ENCODE peak calls at places on chromosomes 7 and 10, in four cellular contexts. V is OCI-LY7; K is CD8-positive, alpha-beta T cell; X is pancreas. T is an unnamed sample. For H3K4me1, the result is how much of the 10 kb centered on the place peaks cover.

GRCh38 chr10:37872283-37872682 is 14.9 kb upstream of the ZNF248 start:
- DNase-seq in V (no peak), K (no peak), X (no peak), T (no peak)

GRCh38 chr10:79335470-79336235 is 11.6 kb upstream of the PPIF start:
- DNase-seq in V (no peak), K (no peak), X (peak), T (no peak)

GRCh38 chr10:69803809-69804208 is 2.1 kb downstream of the COL13A1 start:
- DNase-seq in V (no peak), K (no peak), X (no peak), T (no peak)

GRCh38 chr10:124732931-124733536 is 11.1 kb downstream of the FAM53B start:
- DNase-seq in V (no peak), K (no peak), X (no peak), T (no peak)

GRCh38 chr7:8356071-8356470 is 77.3 kb upstream of the NXPH1 start:
- DNase-seq in V (no peak), K (no peak), X (no peak), T (no peak)

GRCh38 chr10:7872041-7872442 is 53.7 kb downstream of the TAF3 start:
- DNase-seq in V (peak), K (no peak), X (no peak), T (no peak)

GRCh38 chr7:77940647-77941046 is 142.1 kb downstream of the PHTF2 start:
- DNase-seq in V (peak), K (no peak), X (no peak), T (peak)

GRCh38 chr7:116628971-116629586 is 42.9 kb upstream of the MET start:
- DNase-seq in V (no peak), K (no peak), X (peak), T (peak)

GRCh38 chr10:74056081-74056818 is 58.3 kb downstream of the VCL start:
- DNase-seq in V (no peak), K (no peak), X (no peak), T (no peak)

GRCh38 chr10:97584060-97584797 is at the start of gene HOGA1:
- DNase-seq in V (no peak), K (no peak), X (peak), T (peak)

GRCh38 chr10:51386248-51386885 is 312.1 kb downstream of the PRKG1 start:
- DNase-seq in V (no peak), K (no peak), X (no peak), T (no peak)

GRCh38 chr10:18607979-18608378 is 43.4 kb downstream of the NSUN6 start:
- DNase-seq in V (no peak), K (no peak), X (no peak), T (no peak)

GRCh38 chr10:96570983-96571964 is 15.5 kb downstream of the TM9SF3 start:
- DNase-seq in V (no peak), K (no peak), X (no peak), T (no peak)

GRCh38 chr10:128884061-128884425 is 583.0 kb upstream of the MGMT start:
- DNase-seq in V (no peak), K (no peak), X (no peak), T (no peak)

GRCh38 chr10:102119417-102120141 is 589 bp downstream of the LDB1 start:
- DNase-seq in V (peak), K (peak), X (peak), T (peak)

GRCh38 chr10:110842305-110842952 is 29.3 kb upstream of the PDCD4 start:
- DNase-seq in V (peak), K (no peak), X (no peak), T (no peak)

GRCh38 chr7:72467237-72467636 is 55.1 kb upstream of the CALN1 start:
- DNase-seq in V (no peak), K (no peak), X (peak), T (no peak)

GRCh38 chr7:1087952-1088920 is at the start of gene GPER1:
- DNase-seq in V (peak), K (no peak), X (peak), T (peak)

GRCh38 chr10:75220258-75220657 is 9.7 kb downstream of the VDAC2 start:
- DNase-seq in V (no peak), K (no peak), X (no peak), T (no peak)
- H3K4me1 ChIP-seq in V (under half), K (under half), X (under half), T (half or more)

GRCh38 chr10:16942361-16943078 is 125.3 kb upstream of the RSU1 start:
- DNase-seq in V (no peak), K (no peak), X (no peak), T (no peak)

GRCh38 chr10:16944961-16945360 is 127.7 kb upstream of the RSU1 start:
- DNase-seq in V (no peak), K (no peak), X (no peak), T (no peak)

GRCh38 chr10:16945566-16945965 is 128.3 kb upstream of the RSU1 start:
- DNase-seq in V (no peak), K (no peak), X (no peak), T (no peak)

GRCh38 chr10:16943301-16944080 is 126.3 kb upstream of the RSU1 start:
- DNase-seq in V (no peak), K (no peak), X (no peak), T (no peak)

DNA sequence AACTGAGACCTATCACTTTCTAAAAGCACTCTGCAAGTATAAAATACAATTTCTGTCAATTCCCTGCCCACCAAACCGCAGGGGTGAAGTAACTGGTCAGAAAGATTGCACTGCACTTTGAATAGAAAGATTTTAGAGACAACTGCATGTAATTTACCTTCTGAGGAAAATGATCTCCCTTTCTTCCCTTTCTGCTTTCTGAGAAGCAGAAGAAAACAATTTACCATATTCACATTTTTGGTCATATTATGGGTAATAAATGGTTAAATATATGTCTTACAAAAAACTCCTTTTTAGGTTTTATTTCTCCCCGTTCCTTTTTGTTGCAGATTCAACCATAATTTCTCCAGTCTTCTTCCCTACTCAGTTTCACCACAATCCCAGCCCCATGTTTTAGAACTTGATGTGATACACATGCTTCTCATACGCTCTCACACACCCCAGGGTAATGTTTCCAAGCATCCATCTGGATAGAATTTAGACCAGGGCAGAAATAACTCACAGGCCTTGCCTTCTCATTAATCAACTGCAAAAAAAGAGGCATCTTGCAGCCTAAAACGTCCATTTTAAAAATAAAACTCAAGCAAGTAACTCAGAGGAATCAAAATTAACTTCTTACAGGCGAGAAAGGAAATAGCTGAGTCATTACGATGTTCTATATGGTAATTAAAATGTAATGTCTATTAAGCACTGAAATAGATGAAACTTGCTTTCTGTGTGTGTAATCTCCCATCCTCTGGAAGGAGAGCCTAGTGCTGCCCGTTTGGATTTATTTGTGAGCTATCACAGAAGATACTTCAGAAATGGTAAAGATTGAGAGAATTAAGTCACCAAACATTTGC is 127.1 kb upstream of the RSU1 start:
- DNase-seq in V (no peak), K (no peak), X (no peak), T (no peak)
- H3K27ac ChIP-seq in V (no peak), K (no peak), X (no peak), T (peak)

GRCh38 chr7:92691578-92691977 is 101.4 kb upstream of the FAM133B start:
- DNase-seq in V (peak), K (no peak), X (no peak), T (no peak)
- TF ChIP-seq CTCF in V (peak), K (peak), X (no peak), T (peak)

GRCh38 chr7:131499801-131500200 is 56.6 kb downstream of the PODXL start:
- DNase-seq in V (no peak), K (no peak), X (no peak), T (no peak)
- H3K4me1 ChIP-seq in V (under half), K (under half), X (under half), T (under half)

DNA sequence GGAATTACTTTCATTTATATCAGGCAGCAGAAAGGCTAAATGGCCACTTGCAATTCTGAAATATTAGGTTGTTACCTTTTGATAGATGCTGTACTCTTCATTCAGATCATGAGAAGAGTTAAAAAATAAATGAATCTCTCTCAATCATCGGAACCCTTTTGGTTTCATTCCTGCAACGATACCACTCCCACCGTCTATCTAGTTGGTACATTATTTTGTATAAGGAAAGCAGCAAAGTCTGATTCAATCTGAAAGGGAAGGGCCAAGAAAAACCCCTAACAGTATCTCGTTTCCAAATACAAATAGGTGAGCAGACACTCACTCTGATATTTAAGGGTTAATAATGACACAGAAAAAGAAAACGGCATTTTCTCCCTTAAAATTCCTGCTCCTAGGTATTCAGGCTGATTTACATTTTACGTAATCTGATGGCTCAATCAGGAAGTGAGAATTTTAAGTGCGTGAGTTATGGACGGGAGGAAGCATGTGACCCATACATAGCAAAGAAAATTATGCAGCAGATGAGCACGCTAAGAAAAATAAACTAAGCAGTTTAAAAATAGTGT is 209.4 kb upstream of the KLF14 start:
- DNase-seq in V (peak), K (no peak), X (no peak), T (no peak)
- H3K27ac ChIP-seq in V (peak), K (peak), X (peak), T (peak)

DNA sequence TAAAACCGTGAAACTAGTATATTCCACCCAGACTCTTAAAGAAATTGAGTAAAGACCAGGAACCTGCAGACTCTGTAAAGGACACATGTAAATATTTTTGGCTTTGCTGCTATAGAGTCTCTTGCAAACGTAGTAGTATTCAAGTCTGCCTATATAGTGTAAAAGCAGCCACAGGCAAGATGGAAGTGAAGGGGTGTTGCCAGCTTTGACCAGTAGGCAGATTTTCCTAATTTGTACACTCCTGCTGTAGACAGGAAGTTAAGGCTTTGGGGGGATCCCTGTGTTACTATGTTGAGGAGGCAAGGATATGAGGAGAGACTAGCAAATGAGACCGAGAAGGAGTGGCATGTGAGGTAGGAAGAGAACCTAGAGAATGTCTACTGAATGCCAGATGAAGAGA is 27.7 kb downstream of the WAC start:
- DNase-seq in V (no peak), K (no peak), X (no peak), T (no peak)
- TF ChIP-seq CTCF in V (no peak), K (no peak), X (no peak), T (no peak)

GRCh38 chr7:55092186-55092976 is 73.6 kb downstream of the EGFR start:
- DNase-seq in V (no peak), K (no peak), X (no peak), T (no peak)
- H3K4me1 ChIP-seq in V (under half), K (under half), X (under half), T (under half)